ENCODE peak calls at places on chromosomes 7 and 10, in five cellular contexts. One of them, this sample, is unnamed.
A peak's percentile ranks its signal among the peaks of the same experiment; 100 is the strongest.

GRCh38 chr7:98210513-98211220 is 572 bp upstream of the BHLHA15 start:
- DNase-seq in body of pancreas: peak; percentile 56
- DNase-seq in gastrocnemius medialis: no peak
- DNase-seq in CD8-positive, alpha-beta memory T cell: peak; percentile 20
- DNase-seq in MM.1S: no peak
- DNase-seq in this sample: peak; percentile 44

GRCh38 chr10:127833804-127834203 is 58.9 kb downstream of the CLRN3 start:
- DNase-seq in gastrocnemius medialis: no peak
- DNase-seq in body of pancreas: no peak
- DNase-seq in MM.1S: no peak
- DNase-seq in CD8-positive, alpha-beta memory T cell: no peak
- DNase-seq in this sample: no peak

GRCh38 chr10:124000792-124001201 is 92.6 kb downstream of the CHST15 start:
- DNase-seq in gastrocnemius medialis: no peak
- DNase-seq in body of pancreas: no peak
- DNase-seq in CD8-positive, alpha-beta memory T cell: no peak
- DNase-seq in MM.1S: no peak
- DNase-seq in this sample: no peak

GRCh38 chr10:121468726-121469125 is 129.5 kb downstream of the FGFR2 start:
- DNase-seq in body of pancreas: no peak
- DNase-seq in MM.1S: no peak
- DNase-seq in gastrocnemius medialis: no peak
- DNase-seq in CD8-positive, alpha-beta memory T cell: no peak
- DNase-seq in this sample: no peak

GRCh38 chr7:45578022-45578421 is 3.9 kb downstream of the ADCY1 start:
- DNase-seq in body of pancreas: no peak
- DNase-seq in MM.1S: no peak
- DNase-seq in gastrocnemius medialis: no peak
- DNase-seq in CD8-positive, alpha-beta memory T cell: no peak
- DNase-seq in this sample: no peak

GRCh38 chr7:42730621-42731020 is 181.2 kb downstream of the C7orf25 start:
- DNase-seq in CD8-positive, alpha-beta memory T cell: no peak
- DNase-seq in gastrocnemius medialis: no peak
- DNase-seq in body of pancreas: no peak
- DNase-seq in MM.1S: no peak
- DNase-seq in this sample: no peak

GRCh38 chr10:12097791-12098190 is 29.0 kb downstream of the DHTKD1 start:
- DNase-seq in body of pancreas: no peak
- DNase-seq in MM.1S: no peak
- DNase-seq in gastrocnemius medialis: no peak
- DNase-seq in CD8-positive, alpha-beta memory T cell: no peak
- DNase-seq in this sample: no peak

GRCh38 chr10:49617281-49618020 is 3.6 kb downstream of the CHAT start:
- DNase-seq in MM.1S: no peak
- DNase-seq in CD8-positive, alpha-beta memory T cell: no peak
- DNase-seq in body of pancreas: no peak
- DNase-seq in gastrocnemius medialis: no peak
- DNase-seq in this sample: no peak

GRCh38 chr7:98874942-98875341 is 3.4 kb upstream of the TRRAP start:
- DNase-seq in MM.1S: no peak
- DNase-seq in CD8-positive, alpha-beta memory T cell: no peak
- DNase-seq in gastrocnemius medialis: no peak
- DNase-seq in body of pancreas: no peak
- DNase-seq in this sample: no peak

GRCh38 chr7:4634166-4634565 is 47.9 kb upstream of the FOXK1 start:
- DNase-seq in gastrocnemius medialis: no peak
- DNase-seq in MM.1S: no peak
- DNase-seq in body of pancreas: no peak
- DNase-seq in CD8-positive, alpha-beta memory T cell: no peak
- DNase-seq in this sample: no peak

GRCh38 chr10:90722832-90723231 is 135.0 kb downstream of the HTR7 start:
- DNase-seq in CD8-positive, alpha-beta memory T cell: no peak
- DNase-seq in MM.1S: no peak
- DNase-seq in body of pancreas: no peak
- DNase-seq in gastrocnemius medialis: no peak
- DNase-seq in this sample: no peak

GRCh38 chr10:90718185-90718584 is 139.7 kb downstream of the HTR7 start:
- DNase-seq in body of pancreas: no peak
- DNase-seq in MM.1S: no peak
- DNase-seq in gastrocnemius medialis: no peak
- DNase-seq in CD8-positive, alpha-beta memory T cell: no peak
- DNase-seq in this sample: no peak

GRCh38 chr10:90723416-90724068 is 134.3 kb downstream of the HTR7 start:
- DNase-seq in CD8-positive, alpha-beta memory T cell: no peak
- DNase-seq in body of pancreas: no peak
- DNase-seq in MM.1S: peak; percentile 10
- DNase-seq in gastrocnemius medialis: no peak
- DNase-seq in this sample: no peak
- H3K27ac ChIP-seq in CD8-positive, alpha-beta memory T cell: no peak overlapping the region
- H3K27ac ChIP-seq in body of pancreas: no peak overlapping the region
- H3K27ac ChIP-seq in MM.1S: no peak overlapping the region
- H3K27ac ChIP-seq in gastrocnemius medialis: no peak overlapping the region
- H3K27ac ChIP-seq in this sample: no peak overlapping the region

GRCh38 chr10:91571671-91572070 is 61.2 kb downstream of the PPP1R3C start:
- DNase-seq in CD8-positive, alpha-beta memory T cell: no peak
- DNase-seq in MM.1S: no peak
- DNase-seq in body of pancreas: no peak
- DNase-seq in gastrocnemius medialis: no peak
- DNase-seq in this sample: no peak

GRCh38 chr10:91576096-91576545 is 56.8 kb downstream of the PPP1R3C start:
- DNase-seq in CD8-positive, alpha-beta memory T cell: no peak
- DNase-seq in body of pancreas: no peak
- DNase-seq in MM.1S: no peak
- DNase-seq in gastrocnemius medialis: no peak
- DNase-seq in this sample: no peak

GRCh38 chr10:91574236-91574635 is 58.6 kb downstream of the PPP1R3C start:
- DNase-seq in MM.1S: no peak
- DNase-seq in gastrocnemius medialis: no peak
- DNase-seq in CD8-positive, alpha-beta memory T cell: no peak
- DNase-seq in body of pancreas: no peak
- DNase-seq in this sample: no peak

GRCh38 chr10:91573320-91573719 is 59.6 kb downstream of the PPP1R3C start:
- DNase-seq in CD8-positive, alpha-beta memory T cell: no peak
- DNase-seq in gastrocnemius medialis: no peak
- DNase-seq in MM.1S: no peak
- DNase-seq in body of pancreas: no peak
- DNase-seq in this sample: no peak

DNA sequence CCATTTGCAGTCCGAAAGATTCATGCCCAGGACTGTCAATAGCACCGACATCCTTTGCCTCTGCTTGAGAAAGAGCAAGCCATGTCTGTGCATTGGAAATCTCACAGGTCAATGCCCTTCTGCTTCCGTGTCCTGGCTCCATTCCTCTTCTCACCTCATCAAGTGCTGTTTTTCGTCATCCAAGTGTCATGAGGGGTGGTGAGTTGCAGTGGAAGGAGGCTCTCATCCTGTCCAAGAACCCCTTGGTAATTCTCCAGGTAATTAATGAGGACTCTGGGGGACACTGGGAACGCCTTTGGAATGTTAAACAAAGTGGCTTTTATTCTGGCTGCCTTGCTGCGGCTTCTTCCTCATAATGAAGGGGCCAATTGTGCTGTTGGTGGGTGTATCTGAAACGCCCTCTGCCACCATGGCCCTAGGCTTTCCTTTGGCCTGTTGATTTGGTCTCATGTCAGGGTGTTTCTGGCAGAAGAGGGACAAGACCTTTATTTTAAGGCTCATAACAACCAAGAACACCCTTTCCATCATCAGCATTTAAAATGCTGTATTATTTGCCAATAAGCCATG is 57.7 kb downstream of the PPP1R3C start:
- DNase-seq in body of pancreas: no peak
- DNase-seq in gastrocnemius medialis: no peak
- DNase-seq in MM.1S: no peak
- DNase-seq in CD8-positive, alpha-beta memory T cell: no peak
- DNase-seq in this sample: no peak
- H3K27ac ChIP-seq in body of pancreas: no peak overlapping the region
- H3K27ac ChIP-seq in gastrocnemius medialis: no peak overlapping the region
- H3K27ac ChIP-seq in MM.1S: no peak overlapping the region
- H3K27ac ChIP-seq in CD8-positive, alpha-beta memory T cell: no peak overlapping the region
- H3K27ac ChIP-seq in this sample: peak overlapping the region; percentile 77

GRCh38 chr10:77207182-77208165 is 430.1 kb downstream of the KCNMA1 start:
- DNase-seq in gastrocnemius medialis: no peak
- DNase-seq in body of pancreas: no peak
- DNase-seq in CD8-positive, alpha-beta memory T cell: no peak
- DNase-seq in MM.1S: no peak
- DNase-seq in this sample: no peak
- H3K27ac ChIP-seq in gastrocnemius medialis: no peak overlapping the region
- H3K27ac ChIP-seq in body of pancreas: no peak overlapping the region
- H3K27ac ChIP-seq in CD8-positive, alpha-beta memory T cell: no peak overlapping the region
- H3K27ac ChIP-seq in MM.1S: no peak overlapping the region
- H3K27ac ChIP-seq in this sample: no peak overlapping the region

GRCh38 chr7:30917216-30917893 is 5.7 kb downstream of the AQP1 start:
- DNase-seq in MM.1S: no peak
- DNase-seq in body of pancreas: no peak
- DNase-seq in CD8-positive, alpha-beta memory T cell: no peak
- DNase-seq in gastrocnemius medialis: no peak
- DNase-seq in this sample: no peak
- H3K27ac ChIP-seq in MM.1S: no peak overlapping the region
- H3K27ac ChIP-seq in body of pancreas: peak overlapping the region; percentile 71
- H3K27ac ChIP-seq in CD8-positive, alpha-beta memory T cell: no peak overlapping the region
- H3K27ac ChIP-seq in gastrocnemius medialis: no peak overlapping the region
- H3K27ac ChIP-seq in this sample: no peak overlapping the region

DNA sequence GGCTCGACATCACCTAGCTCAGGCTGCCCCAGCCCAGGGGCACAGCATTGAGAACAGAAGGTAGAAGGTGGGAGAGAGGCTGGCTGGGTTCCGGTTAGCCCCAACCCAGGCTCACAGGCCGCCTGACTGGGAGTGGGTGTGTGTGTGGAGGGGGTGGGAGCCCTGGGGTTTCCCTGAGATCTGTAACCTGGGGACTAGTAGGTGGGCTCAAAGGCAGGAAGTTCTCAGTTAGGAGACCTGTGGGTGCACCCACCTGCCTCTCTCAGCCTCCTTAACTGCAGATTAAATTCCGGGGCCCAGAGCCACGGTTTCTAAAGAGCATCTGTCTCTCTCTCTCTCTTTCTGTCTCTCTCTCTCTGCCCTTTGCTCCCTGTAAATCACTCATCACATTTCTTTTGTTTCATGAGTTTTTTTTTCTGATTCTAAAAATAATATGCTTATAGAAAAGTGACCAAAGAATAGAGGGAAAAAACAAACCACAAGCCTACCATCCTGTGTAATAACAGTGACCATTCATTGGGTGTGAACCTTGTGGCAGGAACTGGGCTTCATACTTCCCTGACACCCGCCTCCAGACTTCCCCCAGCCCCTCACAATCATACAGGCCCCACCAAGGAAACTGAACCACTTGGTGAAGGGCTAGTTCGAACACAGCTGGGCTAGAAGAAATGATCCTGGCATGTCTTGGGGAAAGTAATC is 83.4 kb upstream of the SMNDC1 start:
- DNase-seq in CD8-positive, alpha-beta memory T cell: peak; percentile 45
- DNase-seq in MM.1S: peak; percentile 67
- DNase-seq in gastrocnemius medialis: no peak
- DNase-seq in body of pancreas: no peak
- DNase-seq in this sample: no peak
- H3K27ac ChIP-seq in CD8-positive, alpha-beta memory T cell: no peak overlapping the region
- H3K27ac ChIP-seq in MM.1S: peak overlapping the region; percentile 99
- H3K27ac ChIP-seq in gastrocnemius medialis: no peak overlapping the region
- H3K27ac ChIP-seq in body of pancreas: no peak overlapping the region
- H3K27ac ChIP-seq in this sample: no peak overlapping the region

GRCh38 chr7:139768249-139768824 is 9.5 kb downstream of the HIPK2 start:
- DNase-seq in CD8-positive, alpha-beta memory T cell: no peak
- DNase-seq in MM.1S: peak; percentile 27
- DNase-seq in gastrocnemius medialis: no peak
- DNase-seq in body of pancreas: no peak
- DNase-seq in this sample: no peak

GRCh38 chr7:139772115-139772514 is 5.7 kb downstream of the HIPK2 start:
- DNase-seq in gastrocnemius medialis: no peak
- DNase-seq in body of pancreas: peak; percentile 62
- DNase-seq in CD8-positive, alpha-beta memory T cell: no peak
- DNase-seq in MM.1S: no peak
- DNase-seq in this sample: no peak

GRCh38 chr7:139771001-139771956 is 6.5 kb downstream of the HIPK2 start:
- DNase-seq in CD8-positive, alpha-beta memory T cell: no peak
- DNase-seq in MM.1S: no peak
- DNase-seq in gastrocnemius medialis: no peak
- DNase-seq in body of pancreas: peak; percentile 36
- DNase-seq in this sample: no peak

GRCh38 chr7:139767561-139767982 is 10.2 kb downstream of the HIPK2 start:
- DNase-seq in gastrocnemius medialis: no peak
- DNase-seq in body of pancreas: no peak
- DNase-seq in MM.1S: peak; percentile 95
- DNase-seq in CD8-positive, alpha-beta memory T cell: no peak
- DNase-seq in this sample: no peak

DNA sequence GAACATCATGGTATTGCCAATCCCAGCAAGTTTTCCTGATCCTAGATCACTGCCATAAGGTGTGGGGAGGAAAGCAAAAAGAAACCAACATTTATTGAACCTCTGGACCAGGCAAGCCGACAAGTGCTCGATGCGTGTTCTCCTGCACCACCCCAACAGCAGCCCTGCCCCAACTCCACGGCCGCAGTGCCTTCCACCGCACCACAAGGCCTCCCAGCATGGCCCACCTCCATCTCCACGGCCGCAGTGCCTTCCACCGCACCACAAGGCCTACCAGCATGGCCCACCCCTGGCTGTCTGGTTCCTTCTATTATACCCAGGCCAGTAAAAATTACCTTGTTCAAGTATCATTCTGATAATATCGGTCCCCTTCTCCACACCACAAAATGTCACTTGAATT is 8.7 kb downstream of the HIPK2 start:
- DNase-seq in body of pancreas: no peak
- DNase-seq in gastrocnemius medialis: no peak
- DNase-seq in CD8-positive, alpha-beta memory T cell: no peak
- DNase-seq in MM.1S: no peak
- DNase-seq in this sample: no peak
- H3K27ac ChIP-seq in body of pancreas: no peak overlapping the region
- H3K27ac ChIP-seq in gastrocnemius medialis: no peak overlapping the region
- H3K27ac ChIP-seq in CD8-positive, alpha-beta memory T cell: no peak overlapping the region
- H3K27ac ChIP-seq in MM.1S: peak overlapping the region; percentile 89
- H3K27ac ChIP-seq in this sample: peak overlapping the region; percentile 11

GRCh38 chr7:617614-618538 is 98.2 kb upstream of the PDGFA start:
- DNase-seq in MM.1S: no peak
- DNase-seq in CD8-positive, alpha-beta memory T cell: no peak
- DNase-seq in body of pancreas: no peak
- DNase-seq in gastrocnemius medialis: no peak
- DNase-seq in this sample: no peak
- H3K27ac ChIP-seq in MM.1S: no peak overlapping the region
- H3K27ac ChIP-seq in CD8-positive, alpha-beta memory T cell: peak overlapping the region; percentile 58
- H3K27ac ChIP-seq in body of pancreas: no peak overlapping the region
- H3K27ac ChIP-seq in gastrocnemius medialis: no peak overlapping the region
- H3K27ac ChIP-seq in this sample: no peak overlapping the region

GRCh38 chr7:43953071-43953470 is 26.8 kb downstream of the UBE2D4 start:
- DNase-seq in CD8-positive, alpha-beta memory T cell: no peak
- DNase-seq in body of pancreas: no peak
- DNase-seq in gastrocnemius medialis: no peak
- DNase-seq in MM.1S: no peak
- DNase-seq in this sample: no peak
- H3K27ac ChIP-seq in CD8-positive, alpha-beta memory T cell: no peak overlapping the region
- H3K27ac ChIP-seq in body of pancreas: no peak overlapping the region
- H3K27ac ChIP-seq in gastrocnemius medialis: no peak overlapping the region
- H3K27ac ChIP-seq in MM.1S: no peak overlapping the region
- H3K27ac ChIP-seq in this sample: no peak overlapping the region

DNA sequence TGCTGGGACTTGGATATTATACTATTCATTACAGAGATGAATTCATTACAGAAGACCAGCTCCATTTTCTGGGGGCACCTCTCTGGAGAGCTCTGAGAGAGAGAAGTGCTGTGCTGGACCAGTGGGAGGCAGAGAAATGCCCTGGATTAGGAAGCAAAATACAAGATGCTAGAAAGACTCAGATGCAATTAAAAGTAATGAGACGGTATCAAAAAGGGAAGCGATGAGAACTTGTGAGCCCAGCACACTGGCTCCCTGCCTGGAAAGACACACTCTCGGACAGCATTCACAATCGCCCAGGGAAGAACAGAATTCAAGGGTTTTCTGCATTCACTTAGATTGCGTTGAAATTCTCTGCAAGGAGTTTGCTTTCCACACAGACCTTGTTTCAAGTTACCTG is 3.5 kb upstream of the FRAT2 start:
- DNase-seq in body of pancreas: no peak
- DNase-seq in MM.1S: no peak
- DNase-seq in gastrocnemius medialis: no peak
- DNase-seq in CD8-positive, alpha-beta memory T cell: no peak
- DNase-seq in this sample: no peak
- H3K27ac ChIP-seq in body of pancreas: no peak overlapping the region
- H3K27ac ChIP-seq in MM.1S: no peak overlapping the region
- H3K27ac ChIP-seq in gastrocnemius medialis: peak overlapping the region; percentile 83
- H3K27ac ChIP-seq in CD8-positive, alpha-beta memory T cell: no peak overlapping the region
- H3K27ac ChIP-seq in this sample: no peak overlapping the region

This sample was measured in caudate nucleus.